ENCODE peak calls at places on chromosomes 3 and 15, in six cellular contexts. L is G401; Y is frontal cortex; J is activated effector memory CD4-positive, alpha-beta T cell treated with Interleukin-2 at 50 U/mL for 16 hours; P is NCI-H510A treated with DMSO at 0.1 percent for 48 hours; U is progenitor cell of endocrine pancreas. C is an unnamed sample.

GRCh38 chr3:71064288-71064975 is 519.1 kb downstream of the FOXP1 start:
- DNase-seq in L (no peak), Y (peak), J (peak), P (peak), U (peak), C (peak)

GRCh38 chr3:172387728-172388127 is 60.5 kb downstream of the GHSR start:
- DNase-seq in L (no peak), Y (no peak), J (no peak), P (no peak), U (no peak), C (no peak)

GRCh38 chr3:107604057-107604802 is 81.5 kb downstream of the BBX start:
- DNase-seq in L (no peak), Y (no peak), J (no peak), P (no peak), U (no peak), C (no peak)

GRCh38 chr3:445960-446359 is 249.4 kb downstream of the CHL1 start:
- DNase-seq in L (no peak), Y (no peak), J (no peak), P (no peak), U (no peak), C (no peak)

GRCh38 chr3:119891944-119892721 is 110.2 kb downstream of the NR1I2 start:
- DNase-seq in L (peak), Y (no peak), J (no peak), P (peak), U (peak), C (peak)

GRCh38 chr15:94709319-94709718 is 478.0 kb downstream of the MCTP2 start:
- DNase-seq in L (no peak), Y (no peak), J (no peak), P (no peak), U (no peak), C (no peak)

GRCh38 chr3:14482271-14482721 is 57.8 kb downstream of the GRIP2 start:
- DNase-seq in L (no peak), Y (no peak), J (no peak), P (no peak), U (no peak), C (no peak)

GRCh38 chr3:108088697-108089096 is 2.1 kb downstream of the CD47 start:
- DNase-seq in L (no peak), Y (no peak), J (no peak), P (no peak), U (no peak), C (peak)

GRCh38 chr3:167198949-167199348 is 181.1 kb downstream of the ZBBX start:
- DNase-seq in L (no peak), Y (no peak), J (no peak), P (no peak), U (no peak), C (no peak)

GRCh38 chr3:56775931-56776461 is 25.8 kb downstream of the ARHGEF3 start:
- DNase-seq in L (peak), Y (no peak), J (no peak), P (no peak), U (no peak), C (no peak)

GRCh38 chr15:69451951-69452701 is 492 bp upstream of the RPLP1 start:
- DNase-seq in L (no peak), Y (no peak), J (no peak), P (peak), U (no peak), C (no peak)

GRCh38 chr3:175777495-175777894 is 918.4 kb downstream of the NAALADL2 start:
- DNase-seq in L (no peak), Y (no peak), J (no peak), P (no peak), U (no peak), C (no peak)

GRCh38 chr15:63860161-63860954 is 26.6 kb upstream of the HERC1 start:
- DNase-seq in L (no peak), Y (no peak), J (peak), P (no peak), U (no peak), C (peak)

GRCh38 chr3:186929186-186929585 is 1.1 kb upstream of the ST6GAL1 start:
- DNase-seq in L (no peak), Y (no peak), J (no peak), P (no peak), U (no peak), C (no peak)

GRCh38 chr3:38782148-38782547 is 33.9 kb downstream of the SCN10A start:
- DNase-seq in L (no peak), Y (no peak), J (no peak), P (no peak), U (no peak), C (no peak)

GRCh38 chr3:61927332-61927731 is 366.0 kb downstream of the PTPRG start:
- DNase-seq in L (peak), Y (peak), J (no peak), P (no peak), U (no peak), C (no peak)

GRCh38 chr3:77196146-77196545 is 156.2 kb downstream of the ROBO2 start:
- DNase-seq in L (no peak), Y (no peak), J (no peak), P (no peak), U (no peak), C (no peak)

GRCh38 chr15:65264877-65265430 is 21.7 kb downstream of the PARP16 start:
- DNase-seq in L (no peak), Y (no peak), J (no peak), P (no peak), U (no peak), C (no peak)

GRCh38 chr3:147120029-147120428 is 286.3 kb downstream of the ZIC4 start:
- DNase-seq in L (peak), Y (no peak), J (no peak), P (peak), U (no peak), C (no peak)

GRCh38 chr3:54357307-54357706 is 235.0 kb downstream of the CACNA2D3 start:
- DNase-seq in L (no peak), Y (no peak), J (no peak), P (no peak), U (no peak), C (no peak)

GRCh38 chr15:99929266-99929665 is 196.0 kb upstream of the LYSMD4 start:
- DNase-seq in L (no peak), Y (no peak), J (no peak), P (no peak), U (no peak), C (no peak)

C was measured in activated T-helper 2 cell treated with anti-CD3 and anti-CD28 coated beads, Interferon-gamma antibody, Interleukin-2, Interleukin-4, amounts not matched to agents 10 μg/mL and 5 μg/mL and 100 μg/mL, durations not matched to agents 14 hours and 24 hours and 36 hours.